ENCODE peak calls at places on chromosomes 2 and 18, in ten cellular contexts. C, E, M, O, N, Y, I, G, H and J are unnamed samples.

GRCh38 chr2:102669401-102669800 is 50.0 kb downstream of the SLC9A2 start:
- DNase-seq in C (no peak), E (no peak), M (no peak), O (no peak), N (no peak), Y (no peak), I (no peak), G (no peak), H (no peak), J (no peak)

GRCh38 chr2:81542119-81542518 is 1237.6 kb upstream of the LRRTM1 start:
- DNase-seq in C (no peak), E (no peak), M (no peak), O (no peak), N (no peak), Y (no peak), I (no peak), G (no peak), H (no peak), J (no peak)

GRCh38 chr2:147467441-147467840 is 377.4 kb upstream of the ACVR2A start:
- DNase-seq in C (no peak), E (no peak), M (no peak), O (no peak), N (no peak), Y (no peak), I (no peak), G (no peak), H (no peak), J (no peak)

GRCh38 chr18:12470382-12471090 is 62.8 kb downstream of the PRELID3A start:
- DNase-seq in C (no peak), E (no peak), M (no peak), O (no peak), N (no peak), Y (no peak), I (no peak), G (peak), H (no peak), J (no peak)

GRCh38 chr18:32455346-32455745 is 15.3 kb downstream of the GAREM1 start:
- DNase-seq in C (no peak), E (no peak), M (no peak), O (no peak), N (no peak), Y (no peak), I (no peak), G (no peak), H (no peak), J (no peak)

GRCh38 chr2:43024515-43024962 is 201.9 kb downstream of the ZFP36L2 start:
- DNase-seq in C (no peak), E (peak), M (peak), O (peak), N (no peak), Y (peak), I (no peak), G (peak), H (peak), J (peak)

GRCh38 chr18:32707153-32707552 is 65.7 kb downstream of the KLHL14 start:
- DNase-seq in C (no peak), E (no peak), M (no peak), O (no peak), N (no peak), Y (no peak), I (no peak), G (no peak), H (no peak), J (no peak)

GRCh38 chr2:66582975-66583842 is 148.3 kb downstream of the MEIS1 start:
- DNase-seq in C (no peak), E (no peak), M (peak), O (no peak), N (no peak), Y (no peak), I (no peak), G (no peak), H (no peak), J (no peak)

GRCh38 chr2:95359035-95359434 is 43.5 kb upstream of the FAHD2A start:
- DNase-seq in C (peak), E (peak), M (no peak), O (no peak), N (no peak), Y (no peak), I (no peak), G (no peak), H (peak), J (no peak)

GRCh38 chr2:121237980-121238665 is 46.9 kb downstream of the TFCP2L1 start:
- DNase-seq in C (peak), E (peak), M (no peak), O (peak), N (no peak), Y (no peak), I (no peak), G (no peak), H (no peak), J (no peak)

GRCh38 chr2:135773319-135773718 is 31.7 kb downstream of the UBXN4 start:
- DNase-seq in C (no peak), E (no peak), M (no peak), O (no peak), N (no peak), Y (no peak), I (no peak), G (no peak), H (no peak), J (no peak)

GRCh38 chr2:20624884-20625485 is 25.9 kb downstream of the HS1BP3 start:
- DNase-seq in C (no peak), E (no peak), M (no peak), O (no peak), N (no peak), Y (no peak), I (no peak), G (no peak), H (no peak), J (no peak)

GRCh38 chr2:161122772-161123530 is 37.3 kb upstream of the TANK start:
- DNase-seq in C (peak), E (peak), M (peak), O (peak), N (no peak), Y (peak), I (no peak), G (no peak), H (peak), J (no peak)

GRCh38 chr2:212928681-212929080 is 222.7 kb downstream of the IKZF2 start:
- DNase-seq in C (no peak), E (no peak), M (no peak), O (no peak), N (no peak), Y (no peak), I (no peak), G (no peak), H (peak), J (no peak)

GRCh38 chr2:105872142-105872728 is 127.5 kb downstream of the NCK2 start:
- DNase-seq in C (no peak), E (no peak), M (no peak), O (no peak), N (no peak), Y (no peak), I (no peak), G (no peak), H (no peak), J (no peak)

GRCh38 chr18:62637403-62637802 is 77.9 kb upstream of the PHLPP1 start:
- DNase-seq in C (no peak), E (no peak), M (no peak), O (no peak), N (no peak), Y (no peak), I (no peak), G (no peak), H (no peak), J (no peak)

GRCh38 chr2:220696280-220696669 is 875.8 kb downstream of the EPHA4 start:
- DNase-seq in C (peak), E (no peak), M (no peak), O (no peak), N (no peak), Y (no peak), I (no peak), G (no peak), H (no peak), J (no peak)

GRCh38 chr18:9147440-9148238 is 11.1 kb downstream of the ANKRD12 start:
- DNase-seq in C (peak), E (peak), M (peak), O (peak), N (no peak), Y (peak), I (no peak), G (peak), H (peak), J (peak)

GRCh38 chr2:211836409-211836808 is 702.2 kb downstream of the ERBB4 start:
- DNase-seq in C (no peak), E (no peak), M (no peak), O (no peak), N (peak), Y (no peak), I (no peak), G (no peak), H (no peak), J (no peak)

GRCh38 chr2:174334781-174335604 is at the start of gene SP9:
- DNase-seq in C (peak), E (no peak), M (peak), O (no peak), N (no peak), Y (no peak), I (no peak), G (peak), H (peak), J (peak)

GRCh38 chr2:68879296-68879695 is 8.1 kb upstream of the BMP10 start:
- DNase-seq in C (no peak), E (no peak), M (no peak), O (no peak), N (no peak), Y (no peak), I (no peak), G (no peak), H (no peak), J (no peak)

GRCh38 chr2:159151198-159152118 is 135.0 kb downstream of the WDSUB1 start:
- DNase-seq in C (no peak), E (no peak), M (no peak), O (no peak), N (no peak), Y (no peak), I (no peak), G (no peak), H (no peak), J (no peak)

GRCh38 chr18:50429207-50429948 is 54.5 kb downstream of the SKA1 start:
- DNase-seq in C (peak), E (no peak), M (peak), O (no peak), N (no peak), Y (no peak), I (no peak), G (peak), H (peak), J (peak)

GRCh38 chr18:48409591-48410094 is 460 bp upstream of the ZBTB7C start:
- DNase-seq in C (peak), E (peak), M (peak), O (no peak), N (no peak), Y (peak), I (no peak), G (peak), H (peak), J (peak)

GRCh38 chr2:70697603-70698383 is 70.2 kb downstream of the ADD2 start:
- DNase-seq in C (no peak), E (no peak), M (no peak), O (no peak), N (no peak), Y (no peak), I (no peak), G (no peak), H (no peak), J (no peak)

GRCh38 chr2:173547493-173547892 is 192.8 kb downstream of the CDCA7 start:
- DNase-seq in C (no peak), E (no peak), M (no peak), O (no peak), N (no peak), Y (no peak), I (no peak), G (no peak), H (no peak), J (no peak)

GRCh38 chr2:14123436-14124103 is 508.9 kb upstream of the LRATD1 start:
- DNase-seq in C (no peak), E (no peak), M (no peak), O (no peak), N (no peak), Y (no peak), I (no peak), G (no peak), H (no peak), J (no peak)

GRCh38 chr2:161992526-161992925 is 81.5 kb downstream of the DPP4 start:
- DNase-seq in C (peak), E (peak), M (no peak), O (no peak), N (no peak), Y (no peak), I (peak), G (no peak), H (peak), J (no peak)

GRCh38 chr2:194745532-194746146 is 911.4 kb upstream of the SLC39A10 start:
- DNase-seq in C (no peak), E (no peak), M (no peak), O (no peak), N (no peak), Y (no peak), I (no peak), G (no peak), H (no peak), J (no peak)

GRCh38 chr18:59180150-59180845 is 39.7 kb upstream of the GRP start:
- DNase-seq in C (peak), E (peak), M (no peak), O (no peak), N (no peak), Y (no peak), I (no peak), G (no peak), H (peak), J (no peak)

GRCh38 chr18:50119363-50119762 is 75.6 kb downstream of the MYO5B start:
- DNase-seq in C (no peak), E (no peak), M (no peak), O (no peak), N (no peak), Y (no peak), I (no peak), G (no peak), H (no peak), J (no peak)

GRCh38 chr2:30026091-30027055 is 105.0 kb upstream of the ALK start:
- DNase-seq in C (peak), E (peak), M (peak), O (no peak), N (no peak), Y (peak), I (no peak), G (peak), H (peak), J (peak)